ENCODE peak calls at places on chromosomes 4 and X, in eight cellular contexts. One of them, this sample, is unnamed.

GRCh38 chrX:153379971-153380581 is 21.1 kb downstream of the PNMA6E start:
- DNase-seq in mesothelial cell of epicardium: no peak
- DNase-seq in ascending aorta: no peak
- DNase-seq in stomach: no peak
- DNase-seq in heart right ventricle: no peak
- DNase-seq in neural progenitor cell: no peak
- DNase-seq in IMR-90: no peak
- DNase-seq in activated CD8-positive, alpha-beta memory T cell treated with anti-CD3 and anti-CD28 coated beads for 1 hour: no peak
- DNase-seq in this sample: no peak

GRCh38 chr4:7876096-7876993 is 63.3 kb downstream of the AFAP1 start:
- DNase-seq in neural progenitor cell: peak; percentile 57
- DNase-seq in IMR-90: peak; percentile 73
- DNase-seq in ascending aorta: no peak
- DNase-seq in activated CD8-positive, alpha-beta memory T cell treated with anti-CD3 and anti-CD28 coated beads for 1 hour: no peak
- DNase-seq in heart right ventricle: no peak
- DNase-seq in stomach: no peak
- DNase-seq in mesothelial cell of epicardium: no peak
- DNase-seq in this sample: no peak

GRCh38 chr4:66300336-66300934 is 630.1 kb upstream of the EPHA5 start:
- DNase-seq in activated CD8-positive, alpha-beta memory T cell treated with anti-CD3 and anti-CD28 coated beads for 1 hour: no peak
- DNase-seq in stomach: no peak
- DNase-seq in ascending aorta: no peak
- DNase-seq in heart right ventricle: no peak
- DNase-seq in mesothelial cell of epicardium: no peak
- DNase-seq in IMR-90: no peak
- DNase-seq in neural progenitor cell: no peak
- DNase-seq in this sample: no peak

GRCh38 chr4:7472443-7473013 is 37.8 kb upstream of the PSAPL1 start:
- DNase-seq in mesothelial cell of epicardium: no peak
- DNase-seq in IMR-90: no peak
- DNase-seq in neural progenitor cell: peak; percentile 82
- DNase-seq in heart right ventricle: no peak
- DNase-seq in ascending aorta: no peak
- DNase-seq in activated CD8-positive, alpha-beta memory T cell treated with anti-CD3 and anti-CD28 coated beads for 1 hour: no peak
- DNase-seq in stomach: no peak
- DNase-seq in this sample: no peak

GRCh38 chr4:69713593-69713992 is 46.8 kb downstream of the SULT1B1 start:
- DNase-seq in stomach: no peak
- DNase-seq in mesothelial cell of epicardium: no peak
- DNase-seq in IMR-90: no peak
- DNase-seq in heart right ventricle: no peak
- DNase-seq in ascending aorta: no peak
- DNase-seq in neural progenitor cell: no peak
- DNase-seq in activated CD8-positive, alpha-beta memory T cell treated with anti-CD3 and anti-CD28 coated beads for 1 hour: no peak
- DNase-seq in this sample: no peak

GRCh38 chrX:119189586-119189985 is 46.5 kb upstream of the PGRMC1 start:
- DNase-seq in ascending aorta: no peak
- DNase-seq in activated CD8-positive, alpha-beta memory T cell treated with anti-CD3 and anti-CD28 coated beads for 1 hour: no peak
- DNase-seq in stomach: no peak
- DNase-seq in IMR-90: no peak
- DNase-seq in heart right ventricle: peak; percentile 45
- DNase-seq in neural progenitor cell: no peak
- DNase-seq in mesothelial cell of epicardium: no peak
- DNase-seq in this sample: no peak

GRCh38 chr4:161937151-161937550 is 226.6 kb downstream of the FSTL5 start:
- DNase-seq in ascending aorta: no peak
- DNase-seq in IMR-90: no peak
- DNase-seq in neural progenitor cell: no peak
- DNase-seq in stomach: no peak
- DNase-seq in activated CD8-positive, alpha-beta memory T cell treated with anti-CD3 and anti-CD28 coated beads for 1 hour: no peak
- DNase-seq in heart right ventricle: no peak
- DNase-seq in mesothelial cell of epicardium: no peak
- DNase-seq in this sample: no peak

GRCh38 chrX:135432881-135433521 is 11.3 kb downstream of the SMIM10L2A start:
- DNase-seq in stomach: no peak
- DNase-seq in IMR-90: no peak
- DNase-seq in activated CD8-positive, alpha-beta memory T cell treated with anti-CD3 and anti-CD28 coated beads for 1 hour: no peak
- DNase-seq in heart right ventricle: no peak
- DNase-seq in neural progenitor cell: no peak
- DNase-seq in ascending aorta: no peak
- DNase-seq in mesothelial cell of epicardium: no peak
- DNase-seq in this sample: no peak

GRCh38 chrX:42096262-42096939 is 173.0 kb upstream of the CASK start:
- DNase-seq in heart right ventricle: peak; percentile 2
- DNase-seq in ascending aorta: no peak
- DNase-seq in neural progenitor cell: no peak
- DNase-seq in stomach: peak; percentile 46
- DNase-seq in IMR-90: peak; percentile 96
- DNase-seq in activated CD8-positive, alpha-beta memory T cell treated with anti-CD3 and anti-CD28 coated beads for 1 hour: no peak
- DNase-seq in mesothelial cell of epicardium: no peak
- DNase-seq in this sample: no peak

GRCh38 chrX:13144927-13145659 is 100.7 kb upstream of the FAM9C start:
- DNase-seq in mesothelial cell of epicardium: no peak
- DNase-seq in activated CD8-positive, alpha-beta memory T cell treated with anti-CD3 and anti-CD28 coated beads for 1 hour: no peak
- DNase-seq in IMR-90: peak; percentile 41
- DNase-seq in ascending aorta: no peak
- DNase-seq in neural progenitor cell: no peak
- DNase-seq in heart right ventricle: no peak
- DNase-seq in stomach: no peak
- DNase-seq in this sample: no peak

GRCh38 chrX:13876652-13877051 is 59.8 kb upstream of the GPM6B start:
- DNase-seq in ascending aorta: no peak
- DNase-seq in activated CD8-positive, alpha-beta memory T cell treated with anti-CD3 and anti-CD28 coated beads for 1 hour: no peak
- DNase-seq in stomach: no peak
- DNase-seq in IMR-90: peak; percentile 78
- DNase-seq in mesothelial cell of epicardium: no peak
- DNase-seq in heart right ventricle: no peak
- DNase-seq in neural progenitor cell: no peak
- DNase-seq in this sample: no peak

GRCh38 chr4:22720091-22720490 is 27.4 kb downstream of the GBA3 start:
- DNase-seq in stomach: no peak
- DNase-seq in ascending aorta: no peak
- DNase-seq in activated CD8-positive, alpha-beta memory T cell treated with anti-CD3 and anti-CD28 coated beads for 1 hour: no peak
- DNase-seq in IMR-90: peak; percentile 31
- DNase-seq in mesothelial cell of epicardium: no peak
- DNase-seq in neural progenitor cell: no peak
- DNase-seq in heart right ventricle: no peak
- DNase-seq in this sample: no peak

GRCh38 chr4:88737304-88738015 is 39.8 kb upstream of the NAP1L5 start:
- DNase-seq in ascending aorta: no peak
- DNase-seq in heart right ventricle: no peak
- DNase-seq in mesothelial cell of epicardium: peak; percentile 45
- DNase-seq in neural progenitor cell: peak; percentile 54
- DNase-seq in stomach: peak; percentile 44
- DNase-seq in IMR-90: peak; percentile 12
- DNase-seq in activated CD8-positive, alpha-beta memory T cell treated with anti-CD3 and anti-CD28 coated beads for 1 hour: no peak
- DNase-seq in this sample: no peak

GRCh38 chr4:2297606-2298517 is 36.0 kb upstream of the MXD4 start:
- DNase-seq in mesothelial cell of epicardium: peak; percentile 16
- DNase-seq in neural progenitor cell: no peak
- DNase-seq in heart right ventricle: no peak
- DNase-seq in ascending aorta: no peak
- DNase-seq in stomach: no peak
- DNase-seq in activated CD8-positive, alpha-beta memory T cell treated with anti-CD3 and anti-CD28 coated beads for 1 hour: no peak
- DNase-seq in IMR-90: no peak
- DNase-seq in this sample: no peak

GRCh38 chr4:148780426-148781005 is 338.3 kb upstream of the NR3C2 start:
- DNase-seq in mesothelial cell of epicardium: no peak
- DNase-seq in neural progenitor cell: no peak
- DNase-seq in activated CD8-positive, alpha-beta memory T cell treated with anti-CD3 and anti-CD28 coated beads for 1 hour: no peak
- DNase-seq in stomach: no peak
- DNase-seq in ascending aorta: no peak
- DNase-seq in IMR-90: no peak
- DNase-seq in heart right ventricle: no peak
- DNase-seq in this sample: no peak

GRCh38 chr4:53702334-53703266 is 111.3 kb upstream of the LNX1 start:
- DNase-seq in ascending aorta: no peak
- DNase-seq in neural progenitor cell: peak; percentile 50
- DNase-seq in stomach: peak; percentile 70
- DNase-seq in mesothelial cell of epicardium: peak; percentile 42
- DNase-seq in IMR-90: peak; percentile 77
- DNase-seq in heart right ventricle: peak; percentile 87
- DNase-seq in activated CD8-positive, alpha-beta memory T cell treated with anti-CD3 and anti-CD28 coated beads for 1 hour: no peak
- DNase-seq in this sample: no peak

GRCh38 chr4:11404431-11404830 is 24.3 kb downstream of the HS3ST1 start:
- DNase-seq in IMR-90: no peak
- DNase-seq in neural progenitor cell: no peak
- DNase-seq in heart right ventricle: no peak
- DNase-seq in activated CD8-positive, alpha-beta memory T cell treated with anti-CD3 and anti-CD28 coated beads for 1 hour: no peak
- DNase-seq in ascending aorta: no peak
- DNase-seq in stomach: no peak
- DNase-seq in mesothelial cell of epicardium: no peak
- DNase-seq in this sample: no peak

GRCh38 chr4:140185725-140186124 is 31.7 kb upstream of the MAML3 start:
- DNase-seq in ascending aorta: no peak
- DNase-seq in IMR-90: no peak
- DNase-seq in neural progenitor cell: no peak
- DNase-seq in activated CD8-positive, alpha-beta memory T cell treated with anti-CD3 and anti-CD28 coated beads for 1 hour: no peak
- DNase-seq in stomach: no peak
- DNase-seq in mesothelial cell of epicardium: no peak
- DNase-seq in heart right ventricle: no peak
- DNase-seq in this sample: no peak

GRCh38 chrX:40719218-40719617 is 16.1 kb downstream of the MED14 start:
- DNase-seq in stomach: no peak
- DNase-seq in neural progenitor cell: no peak
- DNase-seq in IMR-90: peak; percentile 89
- DNase-seq in activated CD8-positive, alpha-beta memory T cell treated with anti-CD3 and anti-CD28 coated beads for 1 hour: no peak
- DNase-seq in heart right ventricle: no peak
- DNase-seq in ascending aorta: no peak
- DNase-seq in mesothelial cell of epicardium: no peak
- DNase-seq in this sample: no peak

GRCh38 chr4:76867880-76868655 is 29.9 kb downstream of the SOWAHB start:
- DNase-seq in neural progenitor cell: peak; percentile 35
- DNase-seq in activated CD8-positive, alpha-beta memory T cell treated with anti-CD3 and anti-CD28 coated beads for 1 hour: no peak
- DNase-seq in IMR-90: no peak
- DNase-seq in mesothelial cell of epicardium: no peak
- DNase-seq in stomach: peak; percentile 51
- DNase-seq in ascending aorta: no peak
- DNase-seq in heart right ventricle: no peak
- DNase-seq in this sample: no peak

GRCh38 chr4:41339812-41340809 is 83.4 kb downstream of the UCHL1 start:
- DNase-seq in stomach: no peak
- DNase-seq in mesothelial cell of epicardium: no peak
- DNase-seq in IMR-90: peak; percentile 34
- DNase-seq in neural progenitor cell: peak; percentile 60
- DNase-seq in activated CD8-positive, alpha-beta memory T cell treated with anti-CD3 and anti-CD28 coated beads for 1 hour: no peak
- DNase-seq in ascending aorta: no peak
- DNase-seq in heart right ventricle: no peak
- DNase-seq in this sample: no peak

GRCh38 chr4:83231620-83232056 is 53.0 kb downstream of the COQ2 start:
- DNase-seq in neural progenitor cell: no peak
- DNase-seq in ascending aorta: no peak
- DNase-seq in stomach: no peak
- DNase-seq in mesothelial cell of epicardium: no peak
- DNase-seq in heart right ventricle: no peak
- DNase-seq in IMR-90: no peak
- DNase-seq in activated CD8-positive, alpha-beta memory T cell treated with anti-CD3 and anti-CD28 coated beads for 1 hour: no peak
- DNase-seq in this sample: no peak

GRCh38 chr4:24195976-24196736 is 306.3 kb upstream of the PPARGC1A start:
- DNase-seq in heart right ventricle: no peak
- DNase-seq in ascending aorta: no peak
- DNase-seq in neural progenitor cell: no peak
- DNase-seq in mesothelial cell of epicardium: no peak
- DNase-seq in stomach: no peak
- DNase-seq in IMR-90: peak; percentile 15
- DNase-seq in activated CD8-positive, alpha-beta memory T cell treated with anti-CD3 and anti-CD28 coated beads for 1 hour: no peak
- DNase-seq in this sample: no peak

GRCh38 chr4:38856046-38856445 is 571 bp downstream of the TLR6 start:
- DNase-seq in mesothelial cell of epicardium: no peak
- DNase-seq in ascending aorta: no peak
- DNase-seq in stomach: no peak
- DNase-seq in heart right ventricle: no peak
- DNase-seq in neural progenitor cell: no peak
- DNase-seq in activated CD8-positive, alpha-beta memory T cell treated with anti-CD3 and anti-CD28 coated beads for 1 hour: no peak
- DNase-seq in IMR-90: no peak
- DNase-seq in this sample: no peak

GRCh38 chr4:184397516-184398163 is 76.7 kb downstream of the IRF2 start:
- DNase-seq in stomach: no peak
- DNase-seq in mesothelial cell of epicardium: no peak
- DNase-seq in activated CD8-positive, alpha-beta memory T cell treated with anti-CD3 and anti-CD28 coated beads for 1 hour: no peak
- DNase-seq in neural progenitor cell: no peak
- DNase-seq in heart right ventricle: no peak
- DNase-seq in ascending aorta: no peak
- DNase-seq in IMR-90: no peak
- DNase-seq in this sample: no peak

GRCh38 chr4:7909966-7910720 is 29.5 kb downstream of the AFAP1 start:
- DNase-seq in stomach: no peak
- DNase-seq in mesothelial cell of epicardium: no peak
- DNase-seq in ascending aorta: no peak
- DNase-seq in heart right ventricle: no peak
- DNase-seq in neural progenitor cell: peak; percentile 10
- DNase-seq in IMR-90: peak; percentile 65
- DNase-seq in activated CD8-positive, alpha-beta memory T cell treated with anti-CD3 and anti-CD28 coated beads for 1 hour: no peak
- DNase-seq in this sample: no peak

GRCh38 chr4:154642361-154642760 is 29.9 kb upstream of the FGG start:
- DNase-seq in ascending aorta: no peak
- DNase-seq in activated CD8-positive, alpha-beta memory T cell treated with anti-CD3 and anti-CD28 coated beads for 1 hour: no peak
- DNase-seq in mesothelial cell of epicardium: no peak
- DNase-seq in neural progenitor cell: peak; percentile 20
- DNase-seq in IMR-90: no peak
- DNase-seq in stomach: no peak
- DNase-seq in heart right ventricle: no peak
- DNase-seq in this sample: no peak

GRCh38 chr4:45580306-45580705 is 543.5 kb downstream of the GABRG1 start:
- DNase-seq in mesothelial cell of epicardium: no peak
- DNase-seq in stomach: no peak
- DNase-seq in IMR-90: no peak
- DNase-seq in ascending aorta: no peak
- DNase-seq in activated CD8-positive, alpha-beta memory T cell treated with anti-CD3 and anti-CD28 coated beads for 1 hour: no peak
- DNase-seq in heart right ventricle: no peak
- DNase-seq in neural progenitor cell: no peak
- DNase-seq in this sample: no peak

GRCh38 chrX:100296183-100296753 is 113.8 kb downstream of the PCDH19 start:
- DNase-seq in stomach: no peak
- DNase-seq in heart right ventricle: no peak
- DNase-seq in IMR-90: no peak
- DNase-seq in mesothelial cell of epicardium: no peak
- DNase-seq in ascending aorta: no peak
- DNase-seq in activated CD8-positive, alpha-beta memory T cell treated with anti-CD3 and anti-CD28 coated beads for 1 hour: no peak
- DNase-seq in neural progenitor cell: peak; percentile 68
- DNase-seq in this sample: no peak

GRCh38 chr4:106502106-106502699 is 133.6 kb upstream of the GIMD1 start:
- DNase-seq in heart right ventricle: peak; percentile 37
- DNase-seq in mesothelial cell of epicardium: peak; percentile 72
- DNase-seq in stomach: peak; percentile 64
- DNase-seq in ascending aorta: no peak
- DNase-seq in IMR-90: peak; percentile 55
- DNase-seq in activated CD8-positive, alpha-beta memory T cell treated with anti-CD3 and anti-CD28 coated beads for 1 hour: peak; percentile 2
- DNase-seq in neural progenitor cell: peak; percentile 84
- DNase-seq in this sample: no peak

GRCh38 chrX:155767101-155767878 is 113.9 kb upstream of the VAMP7 start:
- DNase-seq in ascending aorta: no peak
- DNase-seq in stomach: peak; percentile 47
- DNase-seq in neural progenitor cell: peak; percentile 76
- DNase-seq in heart right ventricle: peak; percentile 41
- DNase-seq in mesothelial cell of epicardium: no peak
- DNase-seq in activated CD8-positive, alpha-beta memory T cell treated with anti-CD3 and anti-CD28 coated beads for 1 hour: no peak
- DNase-seq in IMR-90: peak; percentile 74
- DNase-seq in this sample: no peak